ENCODE peak calls at places on chromosomes 13 and 19, in ten cellular contexts. W, T, D, S, O, G, K, I, J and Y are unnamed samples.

GRCh38 chr19:14059093-14059480 is 2.8 kb downstream of the PALM3 start:
- DNase-seq in T (no peak), I (peak; percentile 43), O (no peak), G (no peak), J (no peak), S (no peak), K (peak; percentile 51), W (peak; percentile 43), D (no peak), Y (peak; percentile 86)

GRCh38 chr19:33403221-33403972 is 29.9 kb downstream of the CEBPG start:
- DNase-seq in J (no peak), S (peak; percentile 47), I (peak; percentile 8), T (no peak), G (no peak), K (no peak), D (no peak), W (no peak), O (no peak), Y (no peak)

GRCh38 chr13:74087304-74087703 is 46.9 kb downstream of the KLF12 start:
- DNase-seq in W (no peak), J (no peak), D (no peak), S (no peak), O (no peak), G (no peak), I (no peak), T (no peak), K (no peak), Y (no peak)

GRCh38 chr19:31264379-31264778 is 84.9 kb downstream of the TSHZ3 start:
- DNase-seq in K (no peak), I (no peak), W (no peak), G (no peak), S (no peak), T (no peak), D (no peak), J (no peak), O (no peak), Y (no peak)

GRCh38 chr13:25300861-25301346 is 521 bp upstream of the NUP58 start:
- DNase-seq in K (peak; percentile 12), T (no peak), S (no peak), G (no peak), W (peak; percentile 5), O (no peak), I (no peak), D (no peak), J (no peak), Y (no peak)

GRCh38 chr13:28636677-28637317 is 22.1 kb upstream of the POMP start:
- DNase-seq in T (peak; percentile 66), J (peak; percentile 75), S (peak; percentile 75), W (no peak), I (no peak), O (no peak), G (peak; percentile 31), D (peak; percentile 61), K (peak; percentile 16), Y (peak; percentile 42)

GRCh38 chr13:32791545-32792172 is 205.4 kb downstream of the PDS5B start:
- DNase-seq in S (no peak), I (no peak), J (no peak), O (no peak), T (no peak), W (no peak), K (no peak), D (no peak), G (no peak), Y (peak; percentile 70)

GRCh38 chr13:26344980-26345379 is 91.1 kb downstream of the CDK8 start:
- DNase-seq in T (no peak), J (peak; percentile 7), I (no peak), S (no peak), W (no peak), G (no peak), K (no peak), D (no peak), O (no peak), Y (no peak)

GRCh38 chr13:51453308-51453958 is 597 bp upstream of the INTS6 start:
- DNase-seq in S (no peak), T (no peak), W (peak; percentile 71), D (peak; percentile 44), I (peak; percentile 73), J (no peak), G (peak; percentile 82), O (peak; percentile 52), K (peak; percentile 74), Y (peak; percentile 86)

GRCh38 chr19:34313188-34313587 is 51.8 kb upstream of the GPI start:
- DNase-seq in W (no peak), G (no peak), J (peak; percentile 37), T (no peak), S (peak; percentile 52), O (no peak), I (no peak), D (peak; percentile 16), K (no peak), Y (no peak)

GRCh38 chr13:48585456-48585840 is 52.6 kb upstream of the RCBTB2 start:
- DNase-seq in I (no peak), G (peak; percentile 47), T (peak; percentile 93), D (no peak), J (no peak), W (no peak), O (no peak), K (no peak), S (peak; percentile 50), Y (no peak)